ENCODE peak calls at places on chromosomes 5 and 9, in six cellular contexts. One of them, this sample, is unnamed.
A peak's percentile ranks its signal among the peaks of the same experiment; 100 is the strongest.

GRCh38 chr9:87238545-87238944 is 259.1 kb upstream of the DAPK1 start:
- DNase-seq in neuronal stem cell: no peak
- DNase-seq in IMR-90: no peak
- DNase-seq in mesendoderm: no peak
- DNase-seq in trophoblast cell: no peak
- DNase-seq in H9: no peak
- DNase-seq in this sample: no peak

GRCh38 chr5:120808135-120808534 is 344.0 kb downstream of the PRR16 start:
- DNase-seq in mesendoderm: peak; percentile 66
- DNase-seq in IMR-90: peak; percentile 39
- DNase-seq in H9: no peak
- DNase-seq in trophoblast cell: no peak
- DNase-seq in neuronal stem cell: no peak
- DNase-seq in this sample: no peak

GRCh38 chr9:132005896-132006295 is 73.8 kb downstream of the MED27 start:
- DNase-seq in H9: no peak
- DNase-seq in neuronal stem cell: no peak
- DNase-seq in trophoblast cell: no peak
- DNase-seq in mesendoderm: no peak
- DNase-seq in IMR-90: peak; percentile 40
- DNase-seq in this sample: peak; percentile 28

GRCh38 chr5:144467795-144468194 is 297.1 kb downstream of the KCTD16 start:
- DNase-seq in IMR-90: peak; percentile 56
- DNase-seq in trophoblast cell: peak; percentile 28
- DNase-seq in neuronal stem cell: peak; percentile 56
- DNase-seq in mesendoderm: peak; percentile 90
- DNase-seq in H9: peak; percentile 76
- DNase-seq in this sample: peak; percentile 67

GRCh38 chr9:35488566-35489312 is 1.2 kb upstream of the RUSC2 start:
- DNase-seq in neuronal stem cell: no peak
- DNase-seq in mesendoderm: no peak
- DNase-seq in IMR-90: no peak
- DNase-seq in trophoblast cell: no peak
- DNase-seq in H9: no peak
- DNase-seq in this sample: no peak

GRCh38 chr5:95032801-95033200 is 252.1 kb downstream of the MCTP1 start:
- DNase-seq in IMR-90: no peak
- DNase-seq in trophoblast cell: no peak
- DNase-seq in mesendoderm: no peak
- DNase-seq in neuronal stem cell: no peak
- DNase-seq in H9: no peak
- DNase-seq in this sample: no peak

GRCh38 chr9:110995511-110996340 is 42.5 kb downstream of the LPAR1 start:
- DNase-seq in neuronal stem cell: no peak
- DNase-seq in trophoblast cell: no peak
- DNase-seq in mesendoderm: no peak
- DNase-seq in H9: no peak
- DNase-seq in IMR-90: peak; percentile 54
- DNase-seq in this sample: peak; percentile 78

GRCh38 chr5:146399446-146399845 is 47.7 kb upstream of the TCERG1 start:
- DNase-seq in mesendoderm: no peak
- DNase-seq in neuronal stem cell: no peak
- DNase-seq in trophoblast cell: no peak
- DNase-seq in IMR-90: no peak
- DNase-seq in H9: no peak
- DNase-seq in this sample: no peak

GRCh38 chr9:129995409-129996160 is 47.4 kb downstream of the FNBP1 start:
- DNase-seq in neuronal stem cell: no peak
- DNase-seq in trophoblast cell: peak; percentile 49
- DNase-seq in H9: no peak
- DNase-seq in mesendoderm: no peak
- DNase-seq in IMR-90: peak; percentile 54
- DNase-seq in this sample: peak; percentile 63

GRCh38 chr5:146331257-146331822 is 7.3 kb upstream of the POU4F3 start:
- DNase-seq in neuronal stem cell: no peak
- DNase-seq in H9: peak; percentile 49
- DNase-seq in trophoblast cell: no peak
- DNase-seq in IMR-90: no peak
- DNase-seq in mesendoderm: peak; percentile 62
- DNase-seq in this sample: no peak

GRCh38 chr5:94775088-94775487 is 156.6 kb downstream of the SLF1 start:
- DNase-seq in H9: no peak
- DNase-seq in neuronal stem cell: no peak
- DNase-seq in IMR-90: no peak
- DNase-seq in mesendoderm: no peak
- DNase-seq in trophoblast cell: no peak
- DNase-seq in this sample: no peak

GRCh38 chr5:115661156-115661555 is 35.3 kb upstream of the TMED7 start:
- DNase-seq in H9: no peak
- DNase-seq in neuronal stem cell: no peak
- DNase-seq in IMR-90: no peak
- DNase-seq in trophoblast cell: no peak
- DNase-seq in mesendoderm: no peak
- DNase-seq in this sample: no peak

GRCh38 chr9:133188006-133188842 is 20.8 kb downstream of the OBP2B start:
- DNase-seq in mesendoderm: peak; percentile 88
- DNase-seq in H9: peak; percentile 86
- DNase-seq in trophoblast cell: no peak
- DNase-seq in neuronal stem cell: peak; percentile 29
- DNase-seq in IMR-90: no peak
- DNase-seq in this sample: no peak

GRCh38 chr9:93081931-93082330 is 14.1 kb upstream of the CARD19 start:
- DNase-seq in H9: no peak
- DNase-seq in IMR-90: peak; percentile 85
- DNase-seq in mesendoderm: no peak
- DNase-seq in trophoblast cell: peak; percentile 23
- DNase-seq in neuronal stem cell: no peak
- DNase-seq in this sample: peak; percentile 94

GRCh38 chr5:151492729-151493128 is 45.3 kb downstream of the SLC36A1 start:
- DNase-seq in neuronal stem cell: no peak
- DNase-seq in trophoblast cell: no peak
- DNase-seq in mesendoderm: peak; percentile 70
- DNase-seq in IMR-90: peak; percentile 87
- DNase-seq in H9: no peak
- DNase-seq in this sample: peak; percentile 66

GRCh38 chr9:77127071-77127470 is 50.3 kb upstream of the VPS13A start:
- DNase-seq in trophoblast cell: no peak
- DNase-seq in IMR-90: no peak
- DNase-seq in neuronal stem cell: no peak
- DNase-seq in H9: no peak
- DNase-seq in mesendoderm: no peak
- DNase-seq in this sample: no peak

GRCh38 chr9:132828201-132828770 is 49.8 kb downstream of the AK8 start:
- DNase-seq in trophoblast cell: no peak
- DNase-seq in IMR-90: no peak
- DNase-seq in mesendoderm: no peak
- DNase-seq in H9: no peak
- DNase-seq in neuronal stem cell: no peak
- DNase-seq in this sample: no peak

GRCh38 chr5:146109379-146109778 is 4.0 kb upstream of the PLAC8L1 start:
- DNase-seq in H9: no peak
- DNase-seq in mesendoderm: no peak
- DNase-seq in IMR-90: no peak
- DNase-seq in neuronal stem cell: no peak
- DNase-seq in trophoblast cell: no peak
- DNase-seq in this sample: no peak

GRCh38 chr9:128411373-128412119 is 9.1 kb upstream of the CERCAM start:
- DNase-seq in neuronal stem cell: no peak
- DNase-seq in mesendoderm: no peak
- DNase-seq in H9: no peak
- DNase-seq in trophoblast cell: no peak
- DNase-seq in IMR-90: no peak
- DNase-seq in this sample: no peak

GRCh38 chr5:81172710-81173109 is 60.4 kb upstream of the CKMT2 start:
- DNase-seq in trophoblast cell: no peak
- DNase-seq in IMR-90: peak; percentile 58
- DNase-seq in neuronal stem cell: no peak
- DNase-seq in H9: no peak
- DNase-seq in mesendoderm: no peak
- DNase-seq in this sample: no peak

GRCh38 chr9:135507104-135508035 is 6.9 kb downstream of the MRPS2 start:
- DNase-seq in mesendoderm: no peak
- DNase-seq in trophoblast cell: no peak
- DNase-seq in H9: peak; percentile 26
- DNase-seq in neuronal stem cell: no peak
- DNase-seq in IMR-90: no peak
- DNase-seq in this sample: no peak

GRCh38 chr5:180296778-180297177 is 4.9 kb upstream of the MAPK9 start:
- DNase-seq in neuronal stem cell: no peak
- DNase-seq in IMR-90: peak; percentile 13
- DNase-seq in trophoblast cell: no peak
- DNase-seq in mesendoderm: no peak
- DNase-seq in H9: no peak
- DNase-seq in this sample: peak; percentile 10

GRCh38 chr9:13205824-13206223 is 73.7 kb downstream of the MPDZ start:
- DNase-seq in mesendoderm: peak; percentile 9
- DNase-seq in trophoblast cell: peak; percentile 5
- DNase-seq in H9: no peak
- DNase-seq in IMR-90: no peak
- DNase-seq in neuronal stem cell: no peak
- DNase-seq in this sample: no peak

GRCh38 chr5:124516567-124516966 is 229.9 kb downstream of the ZNF608 start:
- DNase-seq in neuronal stem cell: no peak
- DNase-seq in IMR-90: no peak
- DNase-seq in trophoblast cell: no peak
- DNase-seq in mesendoderm: no peak
- DNase-seq in H9: no peak
- DNase-seq in this sample: no peak
- H3K4ac ChIP-seq in neuronal stem cell: no peak overlapping the region
- H3K4ac ChIP-seq in IMR-90: no peak overlapping the region
- H3K4ac ChIP-seq in trophoblast cell: no peak overlapping the region
- H3K4ac ChIP-seq in mesendoderm: no peak overlapping the region
- H3K4ac ChIP-seq in H9: no peak overlapping the region
- H3K4ac ChIP-seq in this sample: no peak overlapping the region

GRCh38 chr5:36666986-36667385 is 60.6 kb downstream of the SLC1A3 start:
- DNase-seq in trophoblast cell: peak; percentile 81
- DNase-seq in neuronal stem cell: no peak
- DNase-seq in mesendoderm: peak; percentile 54
- DNase-seq in IMR-90: no peak
- DNase-seq in H9: no peak
- DNase-seq in this sample: no peak

GRCh38 chr5:36667826-36668225 is 61.4 kb downstream of the SLC1A3 start:
- DNase-seq in trophoblast cell: no peak
- DNase-seq in IMR-90: no peak
- DNase-seq in neuronal stem cell: no peak
- DNase-seq in mesendoderm: no peak
- DNase-seq in H9: no peak
- DNase-seq in this sample: no peak

GRCh38 chr5:36669015-36669651 is 62.7 kb downstream of the SLC1A3 start:
- DNase-seq in mesendoderm: no peak
- DNase-seq in trophoblast cell: no peak
- DNase-seq in neuronal stem cell: no peak
- DNase-seq in H9: no peak
- DNase-seq in IMR-90: no peak
- DNase-seq in this sample: no peak

GRCh38 chr5:36666304-36666703 is 59.9 kb downstream of the SLC1A3 start:
- DNase-seq in H9: no peak
- DNase-seq in IMR-90: no peak
- DNase-seq in neuronal stem cell: no peak
- DNase-seq in trophoblast cell: no peak
- DNase-seq in mesendoderm: no peak
- DNase-seq in this sample: no peak

GRCh38 chr5:36670548-36670947 is 64.1 kb downstream of the SLC1A3 start:
- DNase-seq in H9: no peak
- DNase-seq in neuronal stem cell: no peak
- DNase-seq in mesendoderm: no peak
- DNase-seq in IMR-90: peak; percentile 39
- DNase-seq in trophoblast cell: no peak
- DNase-seq in this sample: no peak
- H2BK120ac ChIP-seq in H9: no peak overlapping the region
- H2BK120ac ChIP-seq in neuronal stem cell: no peak overlapping the region
- H2BK120ac ChIP-seq in mesendoderm: no peak overlapping the region
- H2BK120ac ChIP-seq in IMR-90: no peak overlapping the region
- H2BK120ac ChIP-seq in trophoblast cell: no peak overlapping the region
- H2BK120ac ChIP-seq in this sample: no peak overlapping the region

GRCh38 chr5:113115956-113116355 is 139.4 kb downstream of the DCP2 start:
- DNase-seq in H9: no peak
- DNase-seq in IMR-90: no peak
- DNase-seq in trophoblast cell: no peak
- DNase-seq in mesendoderm: no peak
- DNase-seq in neuronal stem cell: no peak
- DNase-seq in this sample: no peak

GRCh38 chr5:113115061-113115460 is 138.5 kb downstream of the DCP2 start:
- DNase-seq in IMR-90: no peak
- DNase-seq in trophoblast cell: no peak
- DNase-seq in mesendoderm: no peak
- DNase-seq in neuronal stem cell: no peak
- DNase-seq in H9: no peak
- DNase-seq in this sample: no peak

GRCh38 chr5:113112435-113112834 is 135.8 kb downstream of the DCP2 start:
- DNase-seq in neuronal stem cell: no peak
- DNase-seq in trophoblast cell: no peak
- DNase-seq in H9: no peak
- DNase-seq in mesendoderm: no peak
- DNase-seq in IMR-90: peak; percentile 68
- DNase-seq in this sample: no peak

GRCh38 chr5:113117543-113118110 is 141.0 kb downstream of the DCP2 start:
- DNase-seq in H9: no peak
- DNase-seq in IMR-90: peak; percentile 14
- DNase-seq in mesendoderm: no peak
- DNase-seq in neuronal stem cell: no peak
- DNase-seq in trophoblast cell: no peak
- DNase-seq in this sample: peak; percentile 33

GRCh38 chr5:113114559-113114958 is 138.0 kb downstream of the DCP2 start:
- DNase-seq in IMR-90: no peak
- DNase-seq in trophoblast cell: no peak
- DNase-seq in mesendoderm: no peak
- DNase-seq in neuronal stem cell: no peak
- DNase-seq in H9: no peak
- DNase-seq in this sample: no peak
- H3K4ac ChIP-seq in IMR-90: no peak overlapping the region
- H3K4ac ChIP-seq in trophoblast cell: no peak overlapping the region
- H3K4ac ChIP-seq in mesendoderm: no peak overlapping the region
- H3K4ac ChIP-seq in neuronal stem cell: no peak overlapping the region
- H3K4ac ChIP-seq in H9: no peak overlapping the region
- H3K4ac ChIP-seq in this sample: no peak overlapping the region

GRCh38 chr5:156825688-156826087 is 24.4 kb upstream of the PPP1R2B start:
- DNase-seq in trophoblast cell: no peak
- DNase-seq in neuronal stem cell: no peak
- DNase-seq in H9: no peak
- DNase-seq in IMR-90: no peak
- DNase-seq in mesendoderm: no peak
- DNase-seq in this sample: no peak

GRCh38 chr5:156819967-156820581 is 30.0 kb upstream of the PPP1R2B start:
- DNase-seq in neuronal stem cell: no peak
- DNase-seq in H9: peak; percentile 42
- DNase-seq in mesendoderm: no peak
- DNase-seq in IMR-90: no peak
- DNase-seq in trophoblast cell: no peak
- DNase-seq in this sample: no peak

GRCh38 chr5:156826150-156826549 is 23.9 kb upstream of the PPP1R2B start:
- DNase-seq in H9: no peak
- DNase-seq in IMR-90: no peak
- DNase-seq in mesendoderm: no peak
- DNase-seq in neuronal stem cell: no peak
- DNase-seq in trophoblast cell: no peak
- DNase-seq in this sample: no peak

GRCh38 chr5:156824241-156824640 is 25.9 kb upstream of the PPP1R2B start:
- DNase-seq in mesendoderm: no peak
- DNase-seq in IMR-90: no peak
- DNase-seq in H9: no peak
- DNase-seq in trophoblast cell: peak; percentile 93
- DNase-seq in neuronal stem cell: no peak
- DNase-seq in this sample: no peak

GRCh38 chr5:156824800-156825199 is 25.3 kb upstream of the PPP1R2B start:
- DNase-seq in neuronal stem cell: peak; percentile 29
- DNase-seq in IMR-90: peak; percentile 58
- DNase-seq in trophoblast cell: peak; percentile 55
- DNase-seq in mesendoderm: peak; percentile 80
- DNase-seq in H9: peak; percentile 45
- DNase-seq in this sample: peak; percentile 45
- H2BK120ac ChIP-seq in neuronal stem cell: no peak overlapping the region
- H2BK120ac ChIP-seq in IMR-90: no peak overlapping the region
- H2BK120ac ChIP-seq in trophoblast cell: no peak overlapping the region
- H2BK120ac ChIP-seq in mesendoderm: no peak overlapping the region
- H2BK120ac ChIP-seq in H9: no peak overlapping the region
- H2BK120ac ChIP-seq in this sample: no peak overlapping the region